ENCODE peak calls at places on chromosome 10, in ten cellular contexts. Q, F, U, W, B, I, Y, V, M and C are unnamed samples.

GRCh38 chr10:52265131-52265926 is 48.8 kb upstream of the DKK1 start:
- DNase-seq in Q (no peak), F (no peak), U (no peak), W (no peak), B (no peak), I (no peak), Y (no peak), V (no peak), M (no peak), C (no peak)

GRCh38 chr10:95406651-95407280 is 116.0 kb upstream of the PDLIM1 start:
- DNase-seq in Q (no peak), F (peak), U (peak), W (peak), B (peak), I (peak), Y (peak), V (peak), M (no peak), C (no peak)

GRCh38 chr10:34314457-34314856 is 500.6 kb downstream of the PARD3 start:
- DNase-seq in Q (no peak), F (no peak), U (no peak), W (no peak), B (no peak), I (no peak), Y (no peak), V (no peak), M (no peak), C (no peak)

GRCh38 chr10:71766717-71767419 is 6.5 kb downstream of the VSIR start:
- DNase-seq in Q (peak), F (peak), U (peak), W (peak), B (peak), I (peak), Y (peak), V (peak), M (no peak), C (peak)

GRCh38 chr10:132146941-132147915 is 39.5 kb upstream of the DPYSL4 start:
- DNase-seq in Q (peak), F (no peak), U (peak), W (peak), B (no peak), I (no peak), Y (no peak), V (no peak), M (no peak), C (no peak)

GRCh38 chr10:4266387-4267083 is 481.5 kb upstream of the KLF6 start:
- DNase-seq in Q (no peak), F (no peak), U (no peak), W (no peak), B (peak), I (peak), Y (no peak), V (no peak), M (no peak), C (no peak)

GRCh38 chr10:11150255-11150731 is 132.6 kb downstream of the CELF2 start:
- DNase-seq in Q (no peak), F (no peak), U (no peak), W (no peak), B (no peak), I (no peak), Y (no peak), V (no peak), M (no peak), C (no peak)

GRCh38 chr10:114026189-114027040 is 17.3 kb upstream of the ADRB1 start:
- DNase-seq in Q (no peak), F (no peak), U (peak), W (no peak), B (peak), I (peak), Y (no peak), V (no peak), M (no peak), C (peak)

GRCh38 chr10:57716884-57717283 is 550.8 kb downstream of the IPMK start:
- DNase-seq in Q (no peak), F (no peak), U (no peak), W (no peak), B (peak), I (peak), Y (no peak), V (no peak), M (no peak), C (peak)

GRCh38 chr10:35925511-35925910 is 283.4 kb upstream of the FZD8 start:
- DNase-seq in Q (no peak), F (no peak), U (no peak), W (no peak), B (peak), I (no peak), Y (no peak), V (no peak), M (no peak), C (no peak)

GRCh38 chr10:89588671-89589070 is 53.3 kb upstream of the SLC16A12 start:
- DNase-seq in Q (no peak), F (no peak), U (no peak), W (no peak), B (peak), I (peak), Y (no peak), V (no peak), M (no peak), C (no peak)

GRCh38 chr10:93334181-93334580 is 148.0 kb downstream of the MYOF start:
- DNase-seq in Q (no peak), F (no peak), U (no peak), W (no peak), B (no peak), I (no peak), Y (peak), V (no peak), M (no peak), C (no peak)

GRCh38 chr10:46328853-46329689 is 42.3 kb downstream of the ANTXRL start:
- DNase-seq in Q (no peak), F (no peak), U (no peak), W (no peak), B (no peak), I (no peak), Y (no peak), V (no peak), M (no peak), C (no peak)

GRCh38 chr10:125444790-125445189 is 238.2 kb downstream of the TEX36 start:
- DNase-seq in Q (no peak), F (no peak), U (no peak), W (no peak), B (no peak), I (no peak), Y (no peak), V (no peak), M (no peak), C (no peak)

GRCh38 chr10:90658791-90659190 is 199.0 kb downstream of the HTR7 start:
- DNase-seq in Q (no peak), F (no peak), U (no peak), W (no peak), B (no peak), I (no peak), Y (no peak), V (no peak), M (no peak), C (no peak)
- TF ChIP-seq CTCF in Q (no peak), F (no peak), U (no peak), W (no peak), B (peak), I (peak), Y (no peak), V (no peak), M (peak), C (peak)

GRCh38 chr10:44978570-44979280 is at the start of gene DEPP1:
- DNase-seq in Q (peak), F (peak), U (peak), W (peak), B (peak), I (peak), Y (peak), V (peak), M (peak), C (peak)
- H3K4me3 ChIP-seq in Q (peak), F (peak), U (peak), W (peak), B (peak), I (peak), Y (peak), V (peak), M (peak), C (peak)

GRCh38 chr10:68901106-68901927 is at the start of gene DDX50:
- DNase-seq in Q (peak), F (peak), U (peak), W (peak), B (peak), I (peak), Y (peak), V (peak), M (peak), C (peak)
- TF ChIP-seq CTCF in Q (peak), F (no peak), U (peak), W (peak), B (no peak), I (no peak), Y (no peak), V (peak), M (peak), C (no peak)

GRCh38 chr10:97851341-97852001 is 1.8 kb downstream of the GOLGA7B start:
- DNase-seq in Q (peak), F (no peak), U (peak), W (no peak), B (no peak), I (no peak), Y (no peak), V (no peak), M (no peak), C (no peak)
- H3K4me3 ChIP-seq in Q (no peak), F (no peak), U (no peak), W (no peak), B (no peak), I (no peak), Y (no peak), V (no peak), M (no peak), C (no peak)

GRCh38 chr10:70738425-70739121 is 46.6 kb downstream of the TBATA start:
- DNase-seq in Q (no peak), F (no peak), U (peak), W (peak), B (no peak), I (no peak), Y (no peak), V (no peak), M (no peak), C (no peak)
- TF ChIP-seq CTCF in Q (no peak), F (no peak), U (no peak), W (no peak), B (no peak), I (no peak), Y (no peak), V (no peak), M (no peak), C (no peak)

GRCh38 chr10:72784551-72785421 is 92.8 kb downstream of the MCU start:
- DNase-seq in Q (no peak), F (peak), U (peak), W (peak), B (peak), I (peak), Y (no peak), V (peak), M (no peak), C (peak)
- H3K4me3 ChIP-seq in Q (no peak), F (no peak), U (no peak), W (peak), B (no peak), I (peak), Y (peak), V (no peak), M (no peak), C (no peak)

DNA sequence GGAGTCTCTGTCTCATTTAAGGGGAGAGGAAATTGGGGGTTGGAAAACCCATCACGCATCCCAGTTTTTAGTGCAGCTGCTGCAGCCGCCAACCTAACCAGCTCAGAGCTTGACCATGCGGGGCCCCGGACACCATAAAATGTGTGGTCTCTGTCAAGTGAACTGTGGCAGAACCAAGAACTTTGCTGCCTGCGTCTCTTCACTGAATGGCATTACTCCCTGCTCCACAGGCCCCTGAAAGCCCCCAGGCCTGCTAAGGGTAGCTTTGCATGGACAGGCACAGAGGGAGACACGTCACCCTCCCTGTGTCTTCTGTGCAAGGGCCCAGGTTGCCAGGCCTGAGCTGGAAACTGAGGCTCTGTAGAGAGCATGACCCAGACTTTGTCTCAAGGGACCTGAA is 144.6 kb upstream of the GPR26 start:
- DNase-seq in Q (no peak), F (no peak), U (no peak), W (no peak), B (no peak), I (no peak), Y (peak), V (no peak), M (no peak), C (no peak)
- TF ChIP-seq CTCF in Q (no peak), F (no peak), U (no peak), W (no peak), B (no peak), I (no peak), Y (no peak), V (no peak), M (no peak), C (no peak)

GRCh38 chr10:50497758-50498157 is 126.0 kb downstream of the SGMS1 start:
- DNase-seq in Q (no peak), F (no peak), U (no peak), W (no peak), B (peak), I (peak), Y (no peak), V (no peak), M (no peak), C (no peak)
- H3K4me3 ChIP-seq in Q (no peak), F (peak), U (no peak), W (peak), B (no peak), I (no peak), Y (peak), V (no peak), M (no peak), C (no peak)